ENCODE peak calls at places on chromosomes 3 and 15, in four cellular contexts. A is WERI-Rb-1, C is H7, U is breast epithelium. W is an unnamed sample.

GRCh38 chr3:66555214-66555844 is 54.5 kb upstream of the LRIG1 start:
- DNase-seq in A (no peak), C (no peak), U (no peak), W (no peak)

GRCh38 chr3:66609660-66610547 is 109.1 kb upstream of the LRIG1 start:
- DNase-seq in A (no peak), C (peak; percentile 39), U (peak; percentile 60), W (peak; percentile 18)

GRCh38 chr3:179324270-179324754 is 1.5 kb downstream of the ZNF639 start:
- DNase-seq in A (no peak), C (peak; percentile 37), U (no peak), W (no peak)

GRCh38 chr3:134334231-134334900 is 39.9 kb downstream of the AMOTL2 start:
- DNase-seq in A (no peak), C (peak; percentile 30), U (peak; percentile 86), W (no peak)

GRCh38 chr3:189947948-189948723 is 172.6 kb downstream of the P3H2 start:
- DNase-seq in A (no peak), C (no peak), U (no peak), W (no peak)

GRCh38 chr15:29346998-29347397 is 77.4 kb upstream of the NSMCE3 start:
- DNase-seq in A (no peak), C (no peak), U (no peak), W (no peak)

GRCh38 chr3:122975163-122975923 is 52.2 kb downstream of the SEMA5B start:
- DNase-seq in A (peak; percentile 72), C (peak; percentile 77), U (peak; percentile 44), W (no peak)

GRCh38 chr3:58093573-58094195 is 85.5 kb downstream of the FLNB start:
- DNase-seq in A (no peak), C (no peak), U (no peak), W (no peak)

GRCh38 chr3:47469616-47470015 is 6.1 kb downstream of the SCAP start:
- DNase-seq in A (no peak), C (no peak), U (peak; percentile 10), W (no peak)

GRCh38 chr15:70431854-70432253 is 331.5 kb downstream of the UACA start:
- DNase-seq in A (no peak), C (no peak), U (no peak), W (no peak)

GRCh38 chr15:69060041-69060481 is 45.6 kb downstream of the NOX5 start:
- DNase-seq in A (no peak), C (no peak), U (no peak), W (no peak)

GRCh38 chr3:11322931-11323330 is 50.7 kb downstream of the ATG7 start:
- DNase-seq in A (no peak), C (no peak), U (no peak), W (no peak)

GRCh38 chr15:92902723-92903587 is 2.8 kb downstream of the CHD2 start:
- DNase-seq in A (no peak), C (no peak), U (no peak), W (no peak)

GRCh38 chr3:173584093-173584833 is 186.7 kb downstream of the NLGN1 start:
- DNase-seq in A (peak; percentile 23), C (peak; percentile 37), U (no peak), W (peak; percentile 43)

GRCh38 chr3:45611619-45612018 is 17.1 kb downstream of the LIMD1 start:
- DNase-seq in A (no peak), C (no peak), U (peak; percentile 49), W (no peak)

GRCh38 chr3:64815195-64815627 is 127.4 kb upstream of the ADAMTS9 start:
- DNase-seq in A (no peak), C (no peak), U (no peak), W (no peak)

GRCh38 chr15:66390670-66391069 is 4.0 kb downstream of the MAP2K1 start:
- DNase-seq in A (no peak), C (no peak), U (no peak), W (no peak)

GRCh38 chr15:66101715-66102395 is 151.7 kb downstream of the MEGF11 start:
- DNase-seq in A (peak; percentile 79), C (peak; percentile 81), U (no peak), W (no peak)

GRCh38 chr3:46489875-46490274 is 7.9 kb upstream of the RTP3 start:
- DNase-seq in A (no peak), C (no peak), U (no peak), W (no peak)

GRCh38 chr15:90957105-90957790 is 2.6 kb downstream of the RCCD1 start:
- DNase-seq in A (no peak), C (peak; percentile 87), U (no peak), W (peak; percentile 86)

GRCh38 chr15:43433160-43433559 is 59.8 kb downstream of the TP53BP1 start:
- DNase-seq in A (no peak), C (no peak), U (no peak), W (no peak)

GRCh38 chr15:60685346-60685937 is 206.5 kb upstream of the ICE2 start:
- DNase-seq in A (no peak), C (no peak), U (no peak), W (no peak)

GRCh38 chr15:97961067-97961954 is 808 bp downstream of the ARRDC4 start:
- DNase-seq in A (no peak), C (peak; percentile 74), U (peak; percentile 24), W (peak; percentile 65)

GRCh38 chr3:139306078-139306477 is 37.7 kb upstream of the MRPS22 start:
- DNase-seq in A (no peak), C (no peak), U (no peak), W (no peak)

GRCh38 chr3:79249701-79250100 is 518.1 kb downstream of the ROBO1 start:
- DNase-seq in A (no peak), C (no peak), U (no peak), W (no peak)

GRCh38 chr3:79246875-79247274 is 520.9 kb downstream of the ROBO1 start:
- DNase-seq in A (no peak), C (no peak), U (no peak), W (no peak)

GRCh38 chr3:79250746-79251145 is 517.1 kb downstream of the ROBO1 start:
- DNase-seq in A (no peak), C (no peak), U (no peak), W (no peak)

GRCh38 chr3:79247367-79248103 is 520.3 kb downstream of the ROBO1 start:
- DNase-seq in A (no peak), C (no peak), U (no peak), W (no peak)

DNA sequence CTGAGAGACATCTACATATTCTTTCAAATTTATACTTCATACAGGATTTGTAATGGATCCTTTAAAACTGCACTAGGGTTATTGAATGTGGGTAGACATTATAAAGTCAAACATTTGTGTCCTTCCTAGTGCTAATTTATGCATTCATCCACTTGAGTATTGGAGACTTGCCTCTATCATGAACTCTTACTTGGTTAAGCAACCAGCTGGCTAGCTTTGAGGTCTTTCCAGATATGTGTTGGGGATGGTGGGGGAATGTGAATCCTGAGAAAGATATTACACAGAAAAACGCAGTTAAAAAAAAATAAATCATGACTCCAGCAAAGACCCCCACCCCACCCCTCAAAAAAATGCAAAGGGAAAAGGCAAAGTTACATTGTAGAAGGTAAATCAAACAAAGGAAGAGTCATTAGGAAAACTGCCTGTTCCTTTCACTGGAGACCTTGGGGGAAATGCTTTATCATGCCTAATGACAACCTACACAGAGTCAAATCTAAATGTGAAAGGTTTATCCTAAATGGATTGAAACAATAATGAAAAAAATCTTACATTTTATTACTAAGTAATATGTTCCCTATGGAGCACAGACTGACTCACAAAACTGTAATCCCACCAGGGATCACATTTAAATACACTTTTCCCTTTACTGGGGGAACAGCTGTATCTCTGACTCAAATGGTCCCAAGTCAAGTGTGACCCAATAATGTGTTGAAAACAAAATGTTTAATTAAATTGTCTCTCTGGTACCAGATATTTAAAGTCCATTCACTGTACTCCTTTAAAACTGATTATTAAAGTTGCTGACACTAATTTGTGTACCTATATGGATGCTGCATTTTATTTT is 522.3 kb downstream of the ROBO1 start:
- DNase-seq in A (no peak), C (peak; percentile 3), U (no peak), W (no peak)
- H3K4me3 ChIP-seq in A (no peak overlapping the region), C (no peak overlapping the region), U (no peak overlapping the region), W (no peak overlapping the region)

GRCh38 chr3:33796137-33796536 is 2.3 kb upstream of the PDCD6IP start:
- DNase-seq in A (no peak), C (no peak), U (no peak), W (no peak)

GRCh38 chr3:33789183-33789954 is 9.1 kb upstream of the PDCD6IP start:
- DNase-seq in A (peak; percentile 39), C (no peak), U (no peak), W (no peak)

GRCh38 chr3:33790091-33790490 is 8.3 kb upstream of the PDCD6IP start:
- DNase-seq in A (no peak), C (no peak), U (no peak), W (no peak)

GRCh38 chr3:33791477-33792166 is 6.8 kb upstream of the PDCD6IP start:
- DNase-seq in A (no peak), C (no peak), U (no peak), W (no peak)

GRCh38 chr3:33792167-33792892 is 6.1 kb upstream of the PDCD6IP start:
- DNase-seq in A (no peak), C (no peak), U (no peak), W (no peak)
- H3K4me3 ChIP-seq in A (no peak overlapping the region), C (no peak overlapping the region), U (no peak overlapping the region), W (no peak overlapping the region)

GRCh38 chr15:47719730-47720129 is 2.4 kb downstream of the SEMA6D start:
- DNase-seq in A (no peak), C (no peak), U (no peak), W (no peak)

GRCh38 chr15:47715402-47715801 is 1.9 kb upstream of the SEMA6D start:
- DNase-seq in A (no peak), C (no peak), U (no peak), W (no peak)

GRCh38 chr15:47718474-47719440 is 1.5 kb downstream of the SEMA6D start:
- DNase-seq in A (peak; percentile 37), C (peak; percentile 47), U (no peak), W (no peak)

GRCh38 chr15:47715856-47716445 is 1.4 kb upstream of the SEMA6D start:
- DNase-seq in A (no peak), C (peak; percentile 18), U (no peak), W (no peak)

GRCh38 chr15:47717036-47717611 is at the start of gene SEMA6D:
- DNase-seq in A (peak; percentile 91), C (peak; percentile 91), U (peak; percentile 61), W (peak; percentile 77)
- H3K4me3 ChIP-seq in A (peak within 1 kb of the TSS; percentile 74), C (peak within 1 kb of the TSS; percentile 67), U (peak within 1 kb of the TSS; percentile 83), W (peak within 1 kb of the TSS; percentile 85)

GRCh38 chr3:53765753-53766152 is 80.5 kb downstream of the CHDH start:
- DNase-seq in A (no peak), C (no peak), U (no peak), W (no peak)
- H3K4me3 ChIP-seq in A (no peak overlapping the region), C (no peak overlapping the region), U (no peak overlapping the region), W (no peak overlapping the region)

GRCh38 chr15:77739591-77740378 is 107.1 kb upstream of the LINGO1 start:
- DNase-seq in A (no peak), C (peak; percentile 79), U (no peak), W (no peak)
- H3K4me3 ChIP-seq in A (no peak overlapping the region), C (no peak overlapping the region), U (no peak overlapping the region), W (no peak overlapping the region)

DNA sequence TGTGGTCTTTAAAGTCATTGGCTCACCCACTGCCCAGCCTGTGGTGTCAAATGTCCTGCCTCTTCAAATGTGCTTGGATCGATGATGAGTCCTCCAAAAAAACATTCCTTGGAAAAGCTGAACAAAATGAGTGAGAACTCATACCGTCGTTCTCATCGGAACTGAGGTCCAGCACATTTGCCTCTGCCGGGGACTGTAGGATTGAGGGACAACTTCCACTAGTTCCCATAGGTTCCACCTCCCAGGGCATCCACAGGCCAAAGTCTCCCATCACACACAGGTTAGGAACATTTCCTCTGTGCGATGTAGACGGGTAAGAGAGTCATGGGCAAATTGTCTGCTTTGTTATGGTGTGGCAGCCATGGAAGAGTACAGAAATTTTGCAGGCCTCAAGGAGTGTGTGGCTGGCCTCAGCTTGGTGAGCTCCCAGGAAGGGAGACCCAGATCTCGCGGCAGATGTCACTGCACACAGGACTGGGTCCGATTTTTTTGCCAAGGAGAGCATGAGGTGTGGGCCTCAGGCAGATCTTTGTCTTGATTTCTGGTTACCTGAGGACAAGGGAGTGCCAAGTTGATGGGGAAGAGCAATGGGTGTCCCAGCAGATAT is 115.7 kb downstream of the SNRPN start:
- DNase-seq in A (no peak), C (no peak), U (no peak), W (no peak)
- H3K4me3 ChIP-seq in A (no peak overlapping the region), C (no peak overlapping the region), U (peak overlapping the region; percentile 25), W (no peak overlapping the region)